ENCODE peak calls at places on chromosome 9, in six cellular contexts. Q is K562, F is HepG2, U is H1, A is HCT116, S is GM12878. H is an unnamed sample.

GRCh38 chr9:108687360-108687981 is 168.3 kb downstream of the ACTL7B start:
- DNase-seq in S (no peak), F (no peak), U (no peak), A (no peak), Q (no peak), H (no peak)

GRCh38 chr9:111107141-111107540 is 68.9 kb upstream of the LPAR1 start:
- DNase-seq in Q (no peak), A (no peak), U (no peak), S (no peak), F (no peak), H (no peak)

GRCh38 chr9:79858509-79858908 is 286.7 kb downstream of the TLE4 start:
- DNase-seq in U (no peak), A (no peak), Q (peak), S (no peak), F (peak), H (no peak)

GRCh38 chr9:88753691-88754367 is 218.9 kb downstream of the NXNL2 start:
- DNase-seq in U (no peak), A (no peak), F (no peak), S (no peak), Q (no peak), H (no peak)

GRCh38 chr9:136031741-136032638 is 63.1 kb downstream of the NACC2 start:
- DNase-seq in Q (no peak), A (no peak), U (no peak), S (no peak), F (no peak), H (no peak)

GRCh38 chr9:78103971-78104433 is 72.4 kb upstream of the GNAQ start:
- DNase-seq in F (no peak), A (no peak), U (no peak), Q (no peak), S (no peak), H (no peak)

GRCh38 chr9:13445123-13445522 is 165.6 kb upstream of the MPDZ start:
- DNase-seq in U (no peak), F (no peak), Q (no peak), A (no peak), S (no peak), H (no peak)

GRCh38 chr9:33180526-33181184 is 13.5 kb upstream of the B4GALT1 start:
- DNase-seq in A (no peak), F (no peak), Q (no peak), S (no peak), U (no peak), H (no peak)

GRCh38 chr9:105328296-105328695 is 83.8 kb downstream of the SLC44A1 start:
- DNase-seq in A (no peak), U (no peak), F (no peak), S (no peak), Q (no peak), H (no peak)

GRCh38 chr9:89802809-89803355 is 198.1 kb downstream of the GADD45G start:
- DNase-seq in S (no peak), A (peak), F (no peak), Q (no peak), U (no peak), H (no peak)

GRCh38 chr9:105290401-105290800 is 46.0 kb downstream of the SLC44A1 start:
- DNase-seq in F (no peak), S (no peak), A (no peak), Q (no peak), U (no peak), H (no peak)

GRCh38 chr9:133107245-133107722 is 13.8 kb downstream of the RALGDS start:
- DNase-seq in F (no peak), Q (no peak), U (no peak), S (no peak), A (no peak), H (no peak)

GRCh38 chr9:136255166-136255538 is 9.5 kb upstream of the QSOX2 start:
- DNase-seq in A (no peak), U (no peak), Q (peak), S (no peak), F (peak), H (no peak)

GRCh38 chr9:36251428-36251827 is 6.8 kb downstream of the GNE start:
- DNase-seq in A (no peak), Q (no peak), F (no peak), S (no peak), U (no peak), H (no peak)

GRCh38 chr9:97293207-97293721 is 14.2 kb upstream of the CCDC180 start:
- DNase-seq in Q (peak), S (no peak), A (no peak), U (no peak), F (peak), H (no peak)

GRCh38 chr9:134925011-134925511 is 7.3 kb upstream of the FCN1 start:
- DNase-seq in S (no peak), U (no peak), F (no peak), Q (no peak), A (no peak), H (no peak)

GRCh38 chr9:2625427-2625826 is 3.8 kb downstream of the VLDLR start:
- DNase-seq in U (no peak), S (no peak), F (no peak), Q (no peak), A (no peak), H (no peak)

GRCh38 chr9:35664531-35665470 is at the start of gene ARHGEF39:
- DNase-seq in Q (peak), U (peak), S (no peak), F (peak), A (peak), H (peak)

GRCh38 chr9:96140401-96141180 is 161.4 kb downstream of the HSD17B3 start:
- DNase-seq in Q (no peak), S (no peak), A (no peak), F (no peak), U (no peak), H (no peak)

GRCh38 chr9:124188331-124189110 is 69.2 kb upstream of the NEK6 start:
- DNase-seq in Q (no peak), F (no peak), S (no peak), A (no peak), U (peak), H (no peak)

GRCh38 chr9:124187311-124187710 is 70.4 kb upstream of the NEK6 start:
- DNase-seq in S (no peak), U (peak), A (no peak), Q (no peak), F (no peak), H (no peak)

GRCh38 chr9:124191691-124192208 is 66.0 kb upstream of the NEK6 start:
- DNase-seq in F (no peak), U (peak), S (no peak), Q (no peak), A (no peak), H (no peak)

GRCh38 chr9:124190761-124191160 is 67.0 kb upstream of the NEK6 start:
- DNase-seq in A (no peak), F (peak), U (peak), Q (no peak), S (no peak), H (no peak)
- TF ChIP-seq ZNF274 in A (no peak), F (no peak), U (no peak), Q (no peak), S (no peak), H (no peak)

GRCh38 chr9:70255521-70255920 is 3.3 kb upstream of the SMC5 start:
- DNase-seq in U (no peak), S (no peak), A (no peak), Q (no peak), F (no peak), H (no peak)

GRCh38 chr9:70258692-70259511 is at the start of gene SMC5:
- DNase-seq in U (peak), A (peak), Q (peak), S (peak), F (peak), H (peak)

GRCh38 chr9:70257512-70257911 is 1.3 kb upstream of the SMC5 start:
- DNase-seq in A (no peak), Q (no peak), U (no peak), F (no peak), S (no peak), H (no peak)

GRCh38 chr9:70257991-70258691 is 637 bp upstream of the SMC5 start:
- DNase-seq in A (peak), S (no peak), F (peak), Q (peak), U (no peak), H (peak)

DNA sequence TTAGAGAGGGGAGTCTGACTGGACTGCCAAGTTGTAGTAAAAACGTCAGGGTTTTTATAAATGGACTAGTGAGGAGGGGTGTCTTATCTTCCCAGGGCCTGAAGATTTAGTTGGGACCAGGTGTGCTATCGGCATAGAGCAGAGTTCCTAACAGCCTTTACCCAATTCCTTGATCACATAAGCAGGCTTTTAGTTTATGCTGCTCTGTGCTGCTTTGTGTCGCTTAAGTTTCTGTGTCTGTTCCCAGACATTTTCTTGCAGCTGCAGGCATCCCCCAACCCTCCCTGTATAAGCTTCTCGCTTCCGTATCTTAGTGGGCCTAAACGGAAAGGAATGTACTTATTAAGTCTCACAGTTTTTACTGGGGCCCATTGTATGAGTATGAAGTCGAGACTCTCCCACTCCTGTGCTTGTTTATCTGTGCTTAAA is 2.6 kb upstream of the SMC5 start:
- DNase-seq in U (no peak), A (no peak), F (no peak), Q (peak), S (no peak), H (no peak)
- H3K4me3 ChIP-seq in U (no peak), A (no peak), F (no peak), Q (peak), S (no peak), H (no peak)

DNA sequence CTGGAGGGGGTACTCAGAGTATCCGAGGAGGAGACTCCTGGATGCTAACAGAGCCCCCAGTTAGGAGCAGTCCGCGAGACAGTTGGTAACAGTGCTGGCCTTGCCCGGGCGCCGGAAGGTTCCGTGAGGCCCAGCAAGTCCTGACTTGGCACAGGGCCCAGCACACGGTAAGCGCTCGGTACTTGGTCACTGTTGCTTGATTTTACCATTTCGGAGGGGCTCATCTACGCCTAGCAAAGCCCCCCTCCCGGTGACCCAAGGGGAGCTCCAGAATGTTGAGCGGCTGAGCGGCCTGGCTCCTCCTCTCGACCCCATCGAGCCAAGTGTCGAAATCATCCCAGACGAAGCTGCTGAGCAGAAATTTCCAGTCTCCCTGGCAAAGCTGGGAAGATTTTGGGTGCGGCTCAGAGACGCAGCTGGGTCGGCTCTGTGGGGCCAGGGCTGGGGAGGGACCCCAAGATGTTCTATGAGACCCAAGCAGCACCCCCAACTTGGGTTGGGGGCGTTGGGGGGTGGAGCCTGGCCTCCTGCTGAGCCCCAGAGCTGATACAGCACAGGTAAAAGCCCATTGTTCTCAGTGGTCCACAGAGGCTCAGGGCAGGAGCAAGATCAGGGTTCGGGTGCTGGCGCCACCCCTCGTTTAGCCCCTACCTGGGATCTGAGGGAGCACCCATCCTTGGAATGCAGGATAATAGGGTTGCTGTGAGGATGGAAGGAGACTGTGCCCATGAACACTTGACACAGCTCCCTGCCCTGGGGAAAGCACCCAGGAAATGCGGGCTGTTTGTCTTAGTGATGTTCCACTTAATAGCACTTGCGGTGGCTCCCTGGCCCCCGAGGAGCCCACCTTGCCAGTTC is 137.2 kb downstream of the C9orf50 start:
- DNase-seq in U (no peak), F (no peak), A (peak), S (no peak), Q (peak), H (no peak)
- TF ChIP-seq YY1 in U (no peak), F (no peak), A (no peak), S (no peak), Q (no peak), H (no peak)

GRCh38 chr9:114592356-114592755 is 4.8 kb downstream of the ATP6V1G1 start:
- DNase-seq in S (no peak), U (no peak), Q (no peak), A (no peak), F (no peak), H (no peak)
- TF ChIP-seq ZNF274 in S (no peak), U (no peak), Q (no peak), A (no peak), F (no peak), H (no peak)

GRCh38 chr9:130028493-130029222 is 14.3 kb downstream of the FNBP1 start:
- DNase-seq in A (no peak), U (no peak), Q (no peak), F (peak), S (no peak), H (no peak)
- H3K4me3 ChIP-seq in A (no peak), U (no peak), Q (no peak), F (peak), S (peak), H (no peak)

GRCh38 chr9:121698627-121699270 is 47.3 kb downstream of the DAB2IP start:
- DNase-seq in F (no peak), U (peak), Q (no peak), S (no peak), A (no peak), H (peak)
- TF ChIP-seq YY1 in F (no peak), U (no peak), Q (no peak), S (no peak), A (no peak), H (no peak)

DNA sequence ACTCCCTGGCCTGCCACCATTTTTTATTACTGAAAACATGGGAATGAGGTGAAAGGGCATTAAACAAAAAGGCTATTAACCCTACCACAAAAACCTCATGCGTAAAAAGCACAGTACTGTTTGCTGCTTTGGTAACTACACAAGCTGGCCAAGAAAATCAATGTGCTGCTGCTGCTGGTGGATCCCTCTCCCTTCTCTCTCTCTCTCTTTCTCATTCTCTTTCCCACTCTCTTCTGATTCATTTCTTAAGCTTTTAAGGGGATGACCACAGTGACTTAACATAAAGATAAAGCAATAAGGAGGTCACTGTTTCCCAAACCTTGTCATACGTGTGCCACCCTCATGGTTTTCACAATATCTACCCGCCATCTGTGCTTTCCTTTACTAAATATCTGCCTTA is 183.3 kb upstream of the TBC1D2 start:
- DNase-seq in F (no peak), A (no peak), S (no peak), U (no peak), Q (no peak), H (no peak)
- TF ChIP-seq ZNF274 in F (no peak), A (no peak), S (no peak), U (no peak), Q (no peak), H (no peak)

DNA sequence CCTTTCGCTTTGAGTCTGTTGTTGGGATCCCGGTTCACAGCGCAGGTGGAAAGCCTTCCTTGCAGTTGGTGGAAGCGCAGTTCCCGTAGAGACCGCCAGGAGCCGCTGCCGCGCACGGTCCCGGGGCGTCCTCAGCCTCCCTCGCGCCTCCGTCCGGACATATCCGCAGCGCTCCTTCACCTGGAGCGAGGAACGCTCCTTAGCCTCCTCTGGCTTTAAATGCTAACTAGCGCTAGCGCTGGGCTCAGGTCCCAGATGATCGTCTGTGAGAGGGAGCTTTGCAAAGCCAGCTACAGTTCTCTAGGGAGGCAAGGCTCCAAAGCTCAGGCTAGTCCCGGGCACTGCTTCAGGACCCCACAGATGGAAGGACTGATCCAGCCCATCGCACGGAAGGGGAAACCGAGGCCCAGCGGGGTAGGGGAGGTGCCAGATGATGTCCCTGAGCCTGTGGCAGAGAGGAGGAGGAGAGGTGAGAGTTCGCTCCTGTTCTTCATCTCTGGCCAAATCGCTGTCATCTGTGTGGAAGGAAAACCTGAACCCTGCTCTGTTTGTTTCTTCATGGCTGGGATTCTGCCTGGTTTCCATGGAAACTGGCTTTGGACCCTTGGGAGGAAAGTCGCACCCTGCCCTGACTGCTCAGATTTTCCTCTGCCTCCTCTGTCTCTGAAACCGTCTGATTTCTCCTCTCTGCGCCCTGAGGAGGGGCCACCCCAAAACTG is 31.4 kb downstream of the COL15A1 start:
- DNase-seq in U (peak), Q (peak), A (peak), S (no peak), F (peak), H (peak)
- H3K4me3 ChIP-seq in U (no peak), Q (peak), A (peak), S (no peak), F (no peak), H (no peak)

GRCh38 chr9:116094846-116095245 is 58.7 kb upstream of the PAPPA start:
- DNase-seq in F (no peak), U (no peak), S (no peak), Q (no peak), A (no peak), H (no peak)

GRCh38 chr9:116098476-116098875 is 55.1 kb upstream of the PAPPA start:
- DNase-seq in S (no peak), Q (no peak), A (no peak), U (no peak), F (no peak), H (no peak)

GRCh38 chr9:116095403-116095802 is 58.2 kb upstream of the PAPPA start:
- DNase-seq in U (no peak), S (no peak), A (no peak), F (no peak), Q (no peak), H (no peak)

GRCh38 chr9:116096853-116097252 is 56.7 kb upstream of the PAPPA start:
- DNase-seq in F (no peak), U (no peak), Q (no peak), A (no peak), S (no peak), H (no peak)

DNA sequence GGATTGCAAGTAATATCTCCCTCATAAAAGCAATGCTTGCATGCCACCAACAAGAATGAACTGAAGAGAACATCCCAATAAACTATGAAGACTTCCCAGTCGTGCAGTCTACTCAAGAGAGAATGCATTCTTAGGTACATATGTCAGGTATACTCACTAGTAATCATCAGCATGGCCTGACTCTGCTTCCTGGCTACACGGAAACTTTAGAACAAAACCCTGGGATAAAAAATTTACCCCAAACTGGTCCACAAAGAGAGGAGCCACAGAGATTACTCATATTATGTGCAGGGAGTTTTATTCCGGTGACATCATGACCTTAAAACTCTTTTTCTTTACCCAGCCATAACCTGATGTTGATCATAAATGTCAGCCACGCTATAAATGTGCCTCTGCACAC is 57.5 kb upstream of the PAPPA start:
- DNase-seq in Q (no peak), F (no peak), S (no peak), U (no peak), A (no peak), H (no peak)
- TF ChIP-seq YY1 in Q (no peak), F (no peak), S (no peak), U (no peak), A (no peak), H (no peak)

DNA sequence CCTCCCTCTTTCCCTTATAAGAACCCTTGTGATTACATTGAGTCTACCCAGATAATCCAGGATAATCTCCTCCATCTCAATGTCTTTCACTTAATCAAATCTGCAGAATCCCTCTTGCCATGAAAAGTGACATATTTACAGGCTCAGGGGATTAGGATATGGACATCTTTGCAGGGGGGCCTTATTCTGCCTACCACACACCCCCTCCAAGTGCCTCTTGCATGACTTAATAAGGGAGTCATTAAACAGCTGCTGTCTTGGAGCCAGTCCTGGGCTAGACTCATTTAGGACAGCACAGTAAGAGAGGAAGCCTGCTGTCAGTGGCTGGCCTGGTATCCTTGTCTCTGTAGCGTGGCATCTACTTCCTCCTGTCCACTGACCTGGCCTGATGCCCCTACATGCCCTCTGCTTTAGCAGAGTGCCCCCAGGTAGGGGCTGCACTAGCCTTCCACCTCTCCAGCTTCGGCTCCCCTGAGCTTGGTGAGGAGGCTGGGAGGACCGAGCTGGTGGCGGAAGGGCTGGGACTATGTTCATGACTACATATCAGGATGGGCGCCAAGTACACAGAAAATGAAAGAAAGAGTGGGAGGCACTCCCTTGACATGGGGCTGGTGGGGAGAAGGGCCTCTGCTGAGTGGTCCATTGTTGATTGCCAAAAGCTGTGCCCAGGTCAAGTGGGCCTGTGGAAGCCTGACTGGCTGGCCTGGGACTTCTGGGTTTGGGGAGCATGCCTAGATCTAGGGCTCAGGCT is 17.2 kb downstream of the ENHO start:
- DNase-seq in U (no peak), Q (no peak), S (no peak), A (no peak), F (no peak), H (no peak)
- TF ChIP-seq ZNF274 in U (no peak), Q (no peak), S (no peak), A (no peak), F (no peak), H (no peak)